ENCODE peak calls at places on chromosomes 1 and 21, in six cellular contexts. F is AG10803, P is GM06990, X is type B pancreatic cell, R is cardiac fibroblast, U is pancreas. B is an unnamed sample.

GRCh38 chr1:9710037-9710436 is 58.5 kb downstream of the PIK3CD start:
- DNase-seq in R (no peak), P (no peak), F (no peak), X (no peak), U (no peak), B (no peak)

GRCh38 chr1:215911406-215911968 is 344.4 kb downstream of the KCTD3 start:
- DNase-seq in P (no peak), F (peak; percentile 30), R (peak; percentile 29), U (no peak), X (no peak), B (peak; percentile 74)

GRCh38 chr21:27425574-27425973 is 458.7 kb upstream of the ADAMTS5 start:
- DNase-seq in U (no peak), R (peak; percentile 75), P (no peak), X (no peak), F (peak; percentile 93), B (peak; percentile 76)

GRCh38 chr1:240114222-240114621 is 22.5 kb downstream of the FMN2 start:
- DNase-seq in P (no peak), F (no peak), X (no peak), R (no peak), U (no peak), B (no peak)

GRCh38 chr1:152052606-152053005 is 15.8 kb upstream of the S100A11 start:
- DNase-seq in P (no peak), R (peak; percentile 88), U (peak; percentile 78), F (peak; percentile 73), X (peak; percentile 84), B (peak; percentile 75)

GRCh38 chr1:225466848-225467192 is 39.0 kb upstream of the LBR start:
- DNase-seq in X (no peak), U (no peak), F (no peak), P (no peak), R (no peak), B (no peak)

GRCh38 chr1:110038271-110038670 is 3.8 kb downstream of the STRIP1 start:
- DNase-seq in R (no peak), P (no peak), F (no peak), X (no peak), U (no peak), B (no peak)

GRCh38 chr1:169928438-169929209 is 34.9 kb upstream of the SCYL3 start:
- DNase-seq in U (no peak), P (no peak), F (peak; percentile 69), X (no peak), R (peak; percentile 78), B (peak; percentile 76)

GRCh38 chr1:119112791-119113190 is 27.7 kb downstream of the WARS2 start:
- DNase-seq in R (peak; percentile 20), X (no peak), F (no peak), U (no peak), P (no peak), B (peak; percentile 21)

GRCh38 chr1:47378147-47378546 is 37.9 kb upstream of the FOXE3 start:
- DNase-seq in P (no peak), R (no peak), U (no peak), X (no peak), F (no peak), B (no peak)

GRCh38 chr1:40014812-40015594 is 25.5 kb upstream of the CAP1 start:
- DNase-seq in X (no peak), R (peak; percentile 95), P (no peak), U (no peak), F (peak; percentile 77), B (peak; percentile 93)

GRCh38 chr1:213530607-213531320 is 457.0 kb upstream of the PROX1 start:
- DNase-seq in U (no peak), P (no peak), F (no peak), R (no peak), X (no peak), B (no peak)

GRCh38 chr1:58577676-58578073 is 623 bp upstream of the TACSTD2 start:
- DNase-seq in P (peak; percentile 29), U (no peak), F (no peak), X (no peak), R (no peak), B (no peak)

GRCh38 chr1:156498447-156499193 is 2.0 kb downstream of the MEF2D start:
- DNase-seq in R (peak; percentile 53), X (no peak), P (no peak), F (peak; percentile 55), U (peak; percentile 79), B (peak; percentile 62)

GRCh38 chr1:9128520-9129371 is at the start of gene GPR157:
- DNase-seq in U (peak; percentile 91), R (peak; percentile 82), F (peak; percentile 74), X (peak; percentile 79), P (peak; percentile 81), B (peak; percentile 77)

GRCh38 chr1:47522890-47523811 is 85.3 kb downstream of the FOXD2 start:
- DNase-seq in R (no peak), X (no peak), F (no peak), P (no peak), U (no peak), B (no peak)

GRCh38 chr1:217535601-217536377 is 95.1 kb downstream of the GPATCH2 start:
- DNase-seq in P (no peak), X (no peak), R (peak; percentile 33), F (peak; percentile 33), U (no peak), B (peak; percentile 48)

GRCh38 chr1:68704800-68705443 is 208.0 kb upstream of the DEPDC1 start:
- DNase-seq in F (no peak), P (no peak), X (no peak), R (no peak), U (no peak), B (no peak)

GRCh38 chr1:150928286-150928685 is 2.1 kb downstream of the SETDB1 start:
- DNase-seq in U (no peak), X (no peak), P (no peak), R (peak; percentile 39), F (peak; percentile 68), B (peak; percentile 10)

GRCh38 chr1:56985857-56986256 is 20.0 kb upstream of the C8B start:
- DNase-seq in F (no peak), X (no peak), R (no peak), U (no peak), P (no peak), B (no peak)

GRCh38 chr1:234620786-234621468 is 10.9 kb upstream of the IRF2BP2 start:
- DNase-seq in X (no peak), P (no peak), U (no peak), R (no peak), F (no peak), B (no peak)

DNA sequence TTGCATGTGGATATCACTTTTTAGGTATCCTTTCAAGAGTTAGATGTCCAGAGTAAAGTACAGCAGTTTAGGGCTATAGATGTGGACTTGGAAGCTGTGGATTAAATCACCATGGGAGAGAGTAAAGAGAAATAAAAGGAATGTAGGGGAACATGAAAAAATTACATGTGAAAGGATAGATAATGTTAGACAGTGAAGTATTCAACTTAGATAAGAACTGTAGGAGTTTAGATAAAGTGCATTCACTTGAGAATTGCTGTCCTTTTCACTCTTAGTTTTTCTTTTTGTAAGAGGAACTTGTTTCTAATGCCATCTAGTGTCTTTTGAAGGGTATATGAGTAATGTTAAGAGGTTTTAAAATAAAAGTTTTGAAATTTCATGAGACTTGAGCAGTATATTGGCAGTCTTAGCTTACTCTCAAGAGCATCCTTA is 40.1 kb downstream of the MAST2 start:
- DNase-seq in F (peak; percentile 52), P (no peak), U (no peak), X (no peak), R (peak; percentile 56), B (peak; percentile 55)
- TF ChIP-seq CTCF in F (peak; percentile 54), P (peak; percentile 27), U (no peak), X (no peak), R (peak; percentile 22), B (peak; percentile 41)

GRCh38 chr1:154863702-154864174 is 6.3 kb downstream of the KCNN3 start:
- DNase-seq in P (peak; percentile 86), F (peak; percentile 44), U (no peak), X (no peak), R (peak; percentile 66), B (no peak)
- TF ChIP-seq CTCF in P (peak; percentile 87), F (peak; percentile 53), U (peak; percentile 31), X (peak; percentile 83), R (peak; percentile 69), B (no peak)

GRCh38 chr1:26890467-26890796 is 349 bp upstream of the GPN2 start:
- DNase-seq in F (no peak), U (no peak), X (no peak), R (no peak), P (no peak), B (no peak)

GRCh38 chr1:26882696-26883095 is 7.4 kb downstream of the GPN2 start:
- DNase-seq in X (no peak), P (no peak), F (no peak), U (no peak), R (no peak), B (no peak)

GRCh38 chr1:26889580-26890466 is at the start of gene GPN2:
- DNase-seq in X (no peak), F (peak; percentile 74), P (peak; percentile 83), U (peak; percentile 81), R (peak; percentile 74), B (peak; percentile 70)

DNA sequence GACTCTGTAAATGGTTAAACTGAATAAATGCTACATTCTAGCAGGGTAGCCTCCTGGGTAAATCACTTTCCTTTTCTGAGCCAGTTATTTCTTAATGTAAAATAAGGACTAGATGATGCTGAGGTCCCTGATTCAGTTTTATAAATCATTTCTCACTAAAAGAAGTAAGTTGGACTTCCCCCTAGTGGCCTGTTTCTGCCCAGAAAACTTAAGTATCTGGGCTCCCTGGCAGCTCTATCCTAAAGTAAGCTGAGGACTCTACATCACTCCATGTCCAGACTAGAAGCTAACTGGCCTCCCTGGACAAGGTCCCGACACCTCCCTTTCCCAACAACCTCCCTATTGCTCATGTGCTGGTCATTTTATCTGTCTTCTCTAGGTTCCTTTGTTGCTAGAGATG is 3.0 kb downstream of the GPN2 start:
- DNase-seq in P (no peak), R (peak; percentile 62), F (peak; percentile 54), X (no peak), U (no peak), B (peak; percentile 65)
- TF ChIP-seq CTCF in P (peak; percentile 57), R (peak; percentile 52), F (peak; percentile 62), X (peak; percentile 72), U (peak; percentile 27), B (peak; percentile 58)

GRCh38 chr1:41502912-41503311 is 18.4 kb upstream of the EDN2 start:
- DNase-seq in R (no peak), U (no peak), F (no peak), P (no peak), X (no peak), B (no peak)

GRCh38 chr1:41501581-41501980 is 17.1 kb upstream of the EDN2 start:
- DNase-seq in U (peak; percentile 59), X (no peak), P (no peak), F (no peak), R (no peak), B (no peak)

GRCh38 chr1:41500781-41501518 is 16.5 kb upstream of the EDN2 start:
- DNase-seq in U (no peak), P (no peak), R (no peak), X (no peak), F (no peak), B (no peak)

GRCh38 chr1:41504126-41505035 is 19.9 kb upstream of the EDN2 start:
- DNase-seq in X (no peak), U (no peak), F (peak; percentile 52), P (no peak), R (peak; percentile 64), B (peak; percentile 65)

DNA sequence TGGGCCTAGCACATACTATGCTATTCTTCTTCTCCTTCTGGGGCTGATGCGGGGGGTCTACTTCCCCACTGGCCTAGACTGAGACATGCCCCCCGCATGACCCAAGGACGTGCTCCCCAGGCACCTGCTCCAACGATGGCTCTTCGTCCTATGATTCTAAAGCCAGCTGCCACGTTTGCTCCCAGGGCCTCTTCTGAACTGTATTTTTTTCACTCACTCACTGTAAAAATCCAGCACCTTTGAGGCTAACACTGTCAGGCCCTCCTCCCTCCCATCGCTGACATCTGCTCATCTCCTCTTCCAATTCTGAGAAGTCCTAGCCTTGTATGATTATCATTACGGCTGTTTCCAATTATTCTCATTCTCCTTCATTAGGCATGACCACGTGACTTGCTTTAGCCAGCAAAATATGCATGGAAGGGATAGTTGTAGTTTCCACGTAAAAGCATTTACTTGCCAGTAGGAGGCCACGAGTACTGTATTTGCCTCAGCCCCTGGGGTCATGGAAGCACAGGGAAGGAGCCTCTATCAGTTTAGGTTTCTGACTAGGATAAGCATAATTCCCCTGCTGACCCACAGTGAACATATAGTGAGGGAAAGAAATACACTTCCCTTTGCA is 19.1 kb upstream of the EDN2 start:
- DNase-seq in U (no peak), X (no peak), F (peak; percentile 69), R (no peak), P (no peak), B (peak; percentile 55)
- TF ChIP-seq CTCF in U (no peak), X (peak; percentile 55), F (peak; percentile 39), R (no peak), P (no peak), B (peak; percentile 31)